ENCODE peak calls at places on chromosomes 3 and 15, in seven cellular contexts. B is fibroblast of lung, U is neural crest cell, K is mucosa of descending colon, N is ovary, Y is coronary artery, W is kidney epithelial cell. V is an unnamed sample.

GRCh38 chr15:73022156-73022555 is 30.1 kb upstream of the NEO1 start:
- DNase-seq in B (peak), U (no peak), K (no peak), N (no peak), Y (no peak), W (no peak), V (peak)

GRCh38 chr15:83982748-83983147 is 252.8 kb upstream of the GOLGA6L4 start:
- DNase-seq in B (no peak), U (no peak), K (no peak), N (no peak), Y (no peak), W (no peak), V (no peak)

GRCh38 chr15:35980719-35981118 is 434.8 kb upstream of the DPH6 start:
- DNase-seq in B (peak), U (no peak), K (no peak), N (no peak), Y (no peak), W (peak), V (no peak)

GRCh38 chr3:197559662-197560061 is 3.9 kb upstream of the BDH1 start:
- DNase-seq in B (no peak), U (no peak), K (no peak), N (no peak), Y (no peak), W (no peak), V (no peak)

GRCh38 chr3:175065492-175065891 is 206.4 kb downstream of the NAALADL2 start:
- DNase-seq in B (peak), U (no peak), K (no peak), N (no peak), Y (no peak), W (no peak), V (no peak)

GRCh38 chr15:92904832-92905640 is 4.9 kb downstream of the CHD2 start:
- DNase-seq in B (peak), U (no peak), K (no peak), N (no peak), Y (peak), W (no peak), V (no peak)

GRCh38 chr3:176579741-176580185 is 617.5 kb downstream of the TBL1XR1 start:
- DNase-seq in B (peak), U (no peak), K (no peak), N (no peak), Y (no peak), W (peak), V (no peak)

GRCh38 chr15:63856711-63857458 is 23.1 kb upstream of the HERC1 start:
- DNase-seq in B (no peak), U (no peak), K (no peak), N (no peak), Y (no peak), W (peak), V (no peak)

GRCh38 chr3:96843505-96844203 is 29.3 kb downstream of the EPHA6 start:
- DNase-seq in B (no peak), U (no peak), K (no peak), N (no peak), Y (no peak), W (no peak), V (no peak)

GRCh38 chr3:166446291-166446690 is 609.1 kb upstream of the BCHE start:
- DNase-seq in B (peak), U (no peak), K (no peak), N (no peak), Y (no peak), W (no peak), V (no peak)

GRCh38 chr3:12796171-12797123 is at the start of gene CAND2:
- DNase-seq in B (peak), U (peak), K (peak), N (peak), Y (no peak), W (no peak), V (no peak)

GRCh38 chr3:47362704-47363103 is 18.1 kb upstream of the PTPN23 start:
- DNase-seq in B (no peak), U (no peak), K (no peak), N (no peak), Y (no peak), W (no peak), V (no peak)

GRCh38 chr3:54837964-54838363 is 89.9 kb downstream of the LRTM1 start:
- DNase-seq in B (peak), U (no peak), K (no peak), N (no peak), Y (no peak), W (no peak), V (no peak)

GRCh38 chr15:49379996-49380395 is 43.0 kb upstream of the FGF7 start:
- DNase-seq in B (no peak), U (no peak), K (no peak), N (no peak), Y (no peak), W (no peak), V (no peak)

GRCh38 chr15:37361621-37362020 is 261.3 kb upstream of the MEIS2 start:
- DNase-seq in B (no peak), U (no peak), K (no peak), N (no peak), Y (no peak), W (no peak), V (no peak)

GRCh38 chr3:94234177-94234788 is 171.4 kb downstream of the NSUN3 start:
- DNase-seq in B (peak), U (peak), K (no peak), N (no peak), Y (no peak), W (no peak), V (no peak)

GRCh38 chr3:100737334-100737733 is 28.0 kb downstream of the TFG start:
- DNase-seq in B (peak), U (no peak), K (no peak), N (no peak), Y (no peak), W (no peak), V (no peak)

GRCh38 chr3:31858439-31858838 is 122.6 kb downstream of the OSBPL10 start:
- DNase-seq in B (no peak), U (no peak), K (no peak), N (no peak), Y (no peak), W (no peak), V (no peak)

GRCh38 chr3:30518201-30518864 is 88.1 kb upstream of the TGFBR2 start:
- DNase-seq in B (peak), U (no peak), K (no peak), N (peak), Y (peak), W (no peak), V (no peak)

GRCh38 chr15:77798847-77799246 is 166.1 kb upstream of the LINGO1 start:
- DNase-seq in B (no peak), U (no peak), K (no peak), N (no peak), Y (no peak), W (no peak), V (no peak)

GRCh38 chr3:143314291-143315093 is 194.9 kb downstream of the CHST2 start:
- DNase-seq in B (peak), U (no peak), K (no peak), N (no peak), Y (no peak), W (no peak), V (no peak)

GRCh38 chr3:60333710-60334109 is 917.5 kb downstream of the FHIT start:
- DNase-seq in B (peak), U (no peak), K (no peak), N (no peak), Y (no peak), W (no peak), V (no peak)

GRCh38 chr15:30065025-30065801 is 17.5 kb upstream of the GOLGA8J start:
- DNase-seq in B (peak), U (no peak), K (no peak), N (no peak), Y (no peak), W (peak), V (no peak)

GRCh38 chr3:157493627-157494550 is 9.3 kb downstream of the VEPH1 start:
- DNase-seq in B (peak), U (no peak), K (no peak), N (no peak), Y (no peak), W (peak), V (no peak)

GRCh38 chr15:63263519-63263918 is 13.9 kb upstream of the APH1B start:
- DNase-seq in B (no peak), U (no peak), K (no peak), N (no peak), Y (no peak), W (no peak), V (no peak)

GRCh38 chr3:66428733-66429132 is 72.1 kb downstream of the LRIG1 start:
- DNase-seq in B (peak), U (no peak), K (no peak), N (peak), Y (no peak), W (peak), V (no peak)

GRCh38 chr3:84184937-84185336 is 773.9 kb upstream of the CADM2 start:
- DNase-seq in B (no peak), U (no peak), K (no peak), N (no peak), Y (no peak), W (no peak), V (no peak)

GRCh38 chr3:37945407-37945802 is 45.2 kb upstream of the VILL start:
- DNase-seq in B (no peak), U (no peak), K (no peak), N (no peak), Y (no peak), W (no peak), V (no peak)

GRCh38 chr3:196012481-196012880 is 69.4 kb downstream of the TFRC start:
- DNase-seq in B (no peak), U (no peak), K (no peak), N (no peak), Y (no peak), W (no peak), V (no peak)

GRCh38 chr3:7282988-7283387 is 422.1 kb downstream of the GRM7 start:
- DNase-seq in B (no peak), U (no peak), K (no peak), N (no peak), Y (no peak), W (peak), V (no peak)

GRCh38 chr15:26639976-26640375 is 132.9 kb downstream of the GABRB3 start:
- DNase-seq in B (no peak), U (no peak), K (no peak), N (no peak), Y (no peak), W (no peak), V (no peak)

GRCh38 chr15:32878342-32878741 is 160.5 kb downstream of the GREM1 start:
- DNase-seq in B (no peak), U (no peak), K (no peak), N (no peak), Y (no peak), W (no peak), V (no peak)

GRCh38 chr15:32878849-32879795 is 161.3 kb downstream of the GREM1 start:
- DNase-seq in B (peak), U (no peak), K (no peak), N (no peak), Y (no peak), W (no peak), V (no peak)

GRCh38 chr15:32879980-32880379 is 162.2 kb downstream of the GREM1 start:
- DNase-seq in B (no peak), U (no peak), K (no peak), N (no peak), Y (no peak), W (no peak), V (no peak)

GRCh38 chr15:32877620-32878019 is 159.8 kb downstream of the GREM1 start:
- DNase-seq in B (no peak), U (no peak), K (no peak), N (no peak), Y (no peak), W (no peak), V (no peak)

GRCh38 chr15:32877201-32877600 is 159.4 kb downstream of the GREM1 start:
- DNase-seq in B (no peak), U (no peak), K (no peak), N (no peak), Y (no peak), W (no peak), V (no peak)
- TF ChIP-seq CTCF in B (no peak), U (no peak), K (no peak), N (no peak), Y (no peak), W (no peak), V (no peak)

GRCh38 chr15:60299452-60300047 is 98.2 kb downstream of the ANXA2 start:
- DNase-seq in B (peak), U (no peak), K (peak), N (peak), Y (no peak), W (no peak), V (no peak)
- TF ChIP-seq CTCF in B (peak), U (peak), K (peak), N (no peak), Y (no peak), W (peak), V (peak)

GRCh38 chr3:149658444-149659172 is 783 bp upstream of the WWTR1 start:
- DNase-seq in B (peak), U (no peak), K (peak), N (peak), Y (peak), W (no peak), V (no peak)
- TF ChIP-seq CTCF in B (peak), U (no peak), K (no peak), N (peak), Y (no peak), W (peak), V (peak)

DNA sequence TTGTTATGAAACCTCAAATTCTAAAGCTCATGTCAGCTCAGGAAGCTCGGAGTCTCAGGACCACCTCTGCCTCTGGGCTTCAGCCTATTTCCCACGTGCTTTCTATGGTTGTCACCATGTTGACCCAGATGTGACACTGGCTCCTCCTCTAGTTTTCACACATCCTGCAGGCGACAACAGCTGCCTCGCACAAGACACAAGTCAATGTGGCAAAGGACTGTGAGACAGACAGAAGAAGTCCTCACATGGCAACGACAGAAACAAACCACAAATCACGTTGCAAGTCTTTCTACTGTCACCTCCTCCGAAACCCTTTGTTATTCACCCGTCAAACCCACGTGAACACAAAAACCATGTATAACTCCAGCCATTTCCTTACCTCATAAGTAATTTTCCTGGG is 194.5 kb downstream of the MEX3B start:
- DNase-seq in B (no peak), U (no peak), K (no peak), N (no peak), Y (no peak), W (no peak), V (no peak)
- TF ChIP-seq CTCF in B (no peak), U (no peak), K (no peak), N (no peak), Y (no peak), W (no peak), V (no peak)

DNA sequence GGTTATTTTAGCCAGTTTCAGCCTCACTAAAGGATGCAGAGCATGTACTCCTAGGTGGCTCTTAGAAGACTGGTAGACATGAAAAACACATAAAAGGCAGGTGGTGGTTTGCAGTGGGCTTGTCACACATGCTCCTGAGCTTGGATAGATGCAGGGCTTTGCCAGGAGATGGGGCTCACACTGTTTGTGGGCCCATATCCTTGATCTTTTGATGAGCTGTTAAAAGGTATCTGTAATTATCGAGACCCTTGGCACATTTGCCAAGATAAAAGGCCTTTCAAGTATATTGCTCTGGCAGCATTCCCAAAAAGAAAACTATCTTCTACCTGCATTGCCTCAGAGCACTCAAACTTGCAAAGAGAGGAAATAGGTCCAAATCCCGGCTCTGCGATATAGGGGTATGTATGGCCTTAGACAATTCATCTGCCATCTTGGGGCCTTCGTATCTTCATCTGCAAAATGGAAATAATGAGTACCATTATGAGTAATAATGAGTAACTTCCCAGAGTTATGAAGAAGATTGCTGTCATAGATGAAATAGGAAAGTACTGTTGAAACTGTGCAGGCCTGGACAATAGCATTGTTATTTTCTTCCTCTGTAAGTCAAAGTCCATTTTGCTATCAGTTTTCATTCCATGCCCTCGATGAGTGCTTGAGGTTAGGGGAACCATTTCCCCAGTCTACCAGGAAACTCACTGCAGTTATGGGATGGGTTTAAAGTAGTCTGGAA is 172.7 kb downstream of the SYNPR start:
- DNase-seq in B (no peak), U (no peak), K (peak), N (no peak), Y (no peak), W (no peak), V (no peak)
- TF ChIP-seq CTCF in B (no peak), U (no peak), K (no peak), N (no peak), Y (no peak), W (no peak), V (no peak)

GRCh38 chr3:68256635-68257034 is 602.2 kb upstream of the SUCLG2 start:
- DNase-seq in B (no peak), U (no peak), K (peak), N (no peak), Y (no peak), W (no peak), V (no peak)
- TF ChIP-seq CTCF in B (peak), U (peak), K (no peak), N (no peak), Y (no peak), W (peak), V (peak)

GRCh38 chr3:17800232-17800631 is 57.8 kb upstream of the TBC1D5 start:
- DNase-seq in B (no peak), U (no peak), K (no peak), N (no peak), Y (no peak), W (no peak), V (no peak)

GRCh38 chr3:17795280-17795679 is 52.8 kb upstream of the TBC1D5 start:
- DNase-seq in B (no peak), U (no peak), K (no peak), N (no peak), Y (no peak), W (no peak), V (no peak)

GRCh38 chr3:17795733-17796132 is 53.3 kb upstream of the TBC1D5 start:
- DNase-seq in B (no peak), U (no peak), K (no peak), N (no peak), Y (no peak), W (no peak), V (no peak)

GRCh38 chr3:17799312-17799711 is 56.9 kb upstream of the TBC1D5 start:
- DNase-seq in B (no peak), U (no peak), K (no peak), N (no peak), Y (no peak), W (no peak), V (no peak)

GRCh38 chr3:17798000-17798399 is 55.6 kb upstream of the TBC1D5 start:
- DNase-seq in B (no peak), U (no peak), K (no peak), N (no peak), Y (no peak), W (no peak), V (no peak)
- TF ChIP-seq CTCF in B (no peak), U (no peak), K (no peak), N (no peak), Y (no peak), W (no peak), V (no peak)

DNA sequence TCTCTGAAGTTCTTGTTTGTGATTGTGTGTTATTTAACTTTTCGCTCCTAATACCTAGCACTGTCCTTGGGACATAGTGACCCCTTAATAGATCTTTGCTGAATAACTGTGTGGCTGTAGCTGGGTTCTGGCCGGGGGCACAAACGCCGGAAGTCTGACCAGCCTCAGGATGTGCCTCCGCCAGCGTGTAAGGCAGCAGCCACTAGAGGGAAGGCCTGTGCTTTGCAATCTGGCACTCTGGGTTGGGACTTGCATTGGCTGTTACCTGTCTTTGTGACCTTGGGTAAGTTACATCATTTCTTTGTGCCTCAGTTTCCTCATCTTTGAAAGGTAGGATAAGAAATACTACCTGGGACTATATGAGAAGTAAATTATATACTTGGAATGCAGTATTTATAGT is 158.7 kb downstream of the GHSR start:
- DNase-seq in B (no peak), U (no peak), K (no peak), N (no peak), Y (no peak), W (no peak), V (no peak)
- TF ChIP-seq CTCF in B (peak), U (peak), K (no peak), N (no peak), Y (no peak), W (peak), V (peak)

GRCh38 chr15:85473455-85473854 is 93.1 kb downstream of the AKAP13 start:
- DNase-seq in B (peak), U (no peak), K (no peak), N (no peak), Y (no peak), W (no peak), V (no peak)
- TF ChIP-seq CTCF in B (no peak), U (no peak), K (no peak), N (no peak), Y (no peak), W (no peak), V (no peak)

V was measured in type B pancreatic cell.